ENCODE peak calls at places on chromosomes 2 and 18, in ten cellular contexts. I, V, P, H, D, E, U, Z, B and S are unnamed samples.

GRCh38 chr18:68114989-68115388 is 598.5 kb upstream of the DSEL start:
- DNase-seq in I (no peak), V (no peak), P (no peak), H (no peak), D (no peak), E (no peak), U (no peak), Z (no peak), B (no peak), S (no peak)

GRCh38 chr2:205706769-205707375 is 24.6 kb downstream of the NRP2 start:
- DNase-seq in I (no peak), V (peak), P (no peak), H (no peak), D (peak), E (peak), U (peak), Z (peak), B (peak), S (peak)

GRCh38 chr18:55405655-55406373 is 182.2 kb downstream of the TCF4 start:
- DNase-seq in I (peak), V (peak), P (peak), H (peak), D (peak), E (peak), U (peak), Z (peak), B (peak), S (peak)

GRCh38 chr2:158507141-158507540 is 50.4 kb downstream of the PKP4 start:
- DNase-seq in I (no peak), V (peak), P (no peak), H (no peak), D (no peak), E (no peak), U (no peak), Z (no peak), B (no peak), S (no peak)

GRCh38 chr2:190781604-190782198 is 98.9 kb upstream of the GLS start:
- DNase-seq in I (peak), V (peak), P (peak), H (peak), D (peak), E (peak), U (peak), Z (peak), B (no peak), S (peak)

GRCh38 chr2:63792523-63792922 is 49.2 kb upstream of the UGP2 start:
- DNase-seq in I (no peak), V (peak), P (no peak), H (no peak), D (peak), E (peak), U (peak), Z (peak), B (no peak), S (peak)

GRCh38 chr2:56613917-56614316 is 430.1 kb downstream of the CCDC85A start:
- DNase-seq in I (no peak), V (no peak), P (no peak), H (no peak), D (peak), E (no peak), U (no peak), Z (peak), B (no peak), S (peak)

GRCh38 chr2:54402350-54402749 is 53.8 kb upstream of the SPTBN1 start:
- DNase-seq in I (no peak), V (no peak), P (peak), H (peak), D (peak), E (peak), U (no peak), Z (peak), B (peak), S (peak)

GRCh38 chr2:52269696-52270485 is 1238.0 kb upstream of the NRXN1 start:
- DNase-seq in I (no peak), V (no peak), P (no peak), H (no peak), D (peak), E (peak), U (no peak), Z (peak), B (no peak), S (peak)

GRCh38 chr2:101751875-101752619 is 54.5 kb downstream of the MAP4K4 start:
- DNase-seq in I (no peak), V (no peak), P (no peak), H (no peak), D (no peak), E (no peak), U (no peak), Z (no peak), B (no peak), S (no peak)

GRCh38 chr18:61503688-61504087 is 170.5 kb downstream of the CDH20 start:
- DNase-seq in I (no peak), V (peak), P (no peak), H (no peak), D (peak), E (peak), U (peak), Z (peak), B (no peak), S (peak)

GRCh38 chr2:152500777-152501176 is 165.8 kb downstream of the FMNL2 start:
- DNase-seq in I (no peak), V (no peak), P (no peak), H (no peak), D (no peak), E (no peak), U (no peak), Z (no peak), B (no peak), S (no peak)

GRCh38 chr2:85850451-85850850 is 38.3 kb downstream of the ST3GAL5 start:
- DNase-seq in I (no peak), V (no peak), P (no peak), H (no peak), D (no peak), E (no peak), U (no peak), Z (no peak), B (no peak), S (no peak)

GRCh38 chr18:1559563-1559962 is 654.9 kb downstream of the ADCYAP1 start:
- DNase-seq in I (no peak), V (no peak), P (no peak), H (no peak), D (peak), E (no peak), U (no peak), Z (no peak), B (no peak), S (no peak)

GRCh38 chr18:64294967-64295366 is 146.1 kb upstream of the LINC00305 start:
- DNase-seq in I (no peak), V (no peak), P (no peak), H (no peak), D (no peak), E (no peak), U (no peak), Z (no peak), B (no peak), S (no peak)

GRCh38 chr2:10720983-10721343 is 467 bp upstream of the ATP6V1C2 start:
- DNase-seq in I (no peak), V (no peak), P (no peak), H (no peak), D (no peak), E (no peak), U (no peak), Z (no peak), B (no peak), S (no peak)

GRCh38 chr18:74631242-74632087 is 33.8 kb downstream of the ZNF407 start:
- DNase-seq in I (no peak), V (peak), P (no peak), H (no peak), D (peak), E (peak), U (peak), Z (peak), B (no peak), S (peak)

GRCh38 chr2:10901565-10901964 is 10.2 kb upstream of the KCNF1 start:
- DNase-seq in I (no peak), V (no peak), P (no peak), H (no peak), D (no peak), E (no peak), U (no peak), Z (no peak), B (no peak), S (no peak)

GRCh38 chr2:201175971-201176570 is 6.9 kb upstream of the CASP10 start:
- DNase-seq in I (no peak), V (no peak), P (peak), H (no peak), D (no peak), E (no peak), U (no peak), Z (no peak), B (no peak), S (no peak)

GRCh38 chr2:575030-575727 is 102.0 kb downstream of the TMEM18 start:
- DNase-seq in I (no peak), V (no peak), P (no peak), H (no peak), D (no peak), E (no peak), U (no peak), Z (no peak), B (no peak), S (no peak)

GRCh38 chr2:15506231-15506819 is 54.8 kb downstream of the NBAS start:
- DNase-seq in I (no peak), V (peak), P (no peak), H (no peak), D (no peak), E (peak), U (no peak), Z (peak), B (no peak), S (peak)

DNA sequence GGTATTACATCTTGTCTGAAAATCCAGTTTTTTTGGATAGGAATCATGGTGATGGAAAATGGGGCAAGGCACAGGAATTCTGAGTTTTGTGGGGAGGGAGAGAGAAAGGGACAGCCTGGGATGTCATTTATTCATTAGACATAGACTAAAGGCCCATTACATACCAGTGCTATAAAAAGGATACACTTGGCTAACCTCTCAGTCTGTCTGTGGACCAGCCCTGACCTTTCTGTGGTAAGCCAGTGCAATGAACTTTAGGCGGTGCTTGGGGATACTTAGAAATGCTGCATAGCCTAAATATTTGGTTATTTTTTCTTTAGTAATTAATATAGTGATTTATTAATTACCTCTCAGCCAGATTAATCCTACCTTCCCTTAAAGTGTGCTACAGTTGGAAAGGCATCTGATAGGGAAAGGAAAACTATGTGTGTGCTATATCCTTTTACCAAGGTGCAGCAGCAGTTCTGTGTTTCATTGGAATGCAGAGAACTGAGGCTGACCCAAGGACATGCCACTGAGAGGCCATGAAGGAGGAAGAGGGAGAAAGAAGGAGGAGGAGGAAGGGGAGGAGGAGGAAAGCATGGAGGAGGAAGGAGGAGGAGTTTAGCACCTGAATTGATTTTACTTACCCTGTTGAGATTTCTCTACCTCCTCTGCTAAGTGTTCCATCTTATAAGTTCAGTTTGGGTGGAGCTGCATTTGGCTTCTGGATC is 37.5 kb downstream of the KCNS3 start:
- DNase-seq in I (no peak), V (no peak), P (no peak), H (no peak), D (no peak), E (no peak), U (no peak), Z (no peak), B (no peak), S (no peak)
- H3K4me3 ChIP-seq in I (no peak), V (no peak), P (no peak), H (no peak), D (no peak), E (no peak), U (no peak), Z (no peak), B (no peak), S (no peak)

DNA sequence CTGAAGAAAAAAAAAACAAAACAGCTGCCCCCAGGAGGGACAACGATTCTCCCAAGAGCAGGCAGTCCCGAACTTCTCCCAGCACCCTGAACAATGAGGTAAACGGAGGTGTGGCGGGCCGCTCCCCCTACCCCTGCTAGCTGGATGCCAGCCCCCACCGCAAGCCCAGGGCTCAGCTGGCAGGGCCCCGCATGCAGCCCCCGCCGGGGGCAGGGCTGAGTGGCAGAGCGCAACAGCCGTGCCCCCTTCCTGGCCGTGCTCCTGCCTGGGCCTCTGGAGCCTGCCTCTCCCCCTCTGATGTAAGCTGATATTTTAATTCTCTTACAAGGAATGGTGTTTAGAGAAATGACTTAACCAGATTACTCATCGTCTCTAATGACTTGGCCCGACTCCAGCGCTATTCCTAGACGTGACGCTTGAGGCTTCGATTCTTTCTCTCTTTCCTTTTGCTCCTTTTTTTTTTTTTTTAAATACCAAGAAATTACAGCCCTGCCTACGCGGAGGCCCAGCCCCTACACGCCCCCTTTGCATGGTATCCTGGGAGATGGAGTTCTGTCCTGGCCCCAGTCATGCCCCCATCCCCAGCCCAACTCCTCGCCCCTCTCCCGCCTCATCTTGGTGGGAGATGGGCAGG is 4.6 kb upstream of the ARID5A start:
- DNase-seq in I (peak), V (peak), P (peak), H (peak), D (peak), E (peak), U (peak), Z (peak), B (peak), S (peak)
- H3K4me3 ChIP-seq in I (peak), V (peak), P (no peak), H (no peak), D (peak), E (peak), U (peak), Z (peak), B (peak), S (peak)

GRCh38 chr2:163737563-163737962 is 1.8 kb upstream of the FIGN start:
- DNase-seq in I (no peak), V (no peak), P (no peak), H (no peak), D (no peak), E (no peak), U (no peak), Z (no peak), B (no peak), S (no peak)

GRCh38 chr2:163736433-163737168 is 793 bp upstream of the FIGN start:
- DNase-seq in I (peak), V (no peak), P (peak), H (peak), D (peak), E (peak), U (peak), Z (peak), B (peak), S (peak)

GRCh38 chr2:163735692-163736432 is at the start of gene FIGN:
- DNase-seq in I (peak), V (peak), P (peak), H (peak), D (peak), E (peak), U (peak), Z (peak), B (peak), S (peak)

GRCh38 chr2:163734911-163735691 is 707 bp downstream of the FIGN start:
- DNase-seq in I (peak), V (peak), P (no peak), H (no peak), D (peak), E (peak), U (peak), Z (peak), B (no peak), S (peak)

DNA sequence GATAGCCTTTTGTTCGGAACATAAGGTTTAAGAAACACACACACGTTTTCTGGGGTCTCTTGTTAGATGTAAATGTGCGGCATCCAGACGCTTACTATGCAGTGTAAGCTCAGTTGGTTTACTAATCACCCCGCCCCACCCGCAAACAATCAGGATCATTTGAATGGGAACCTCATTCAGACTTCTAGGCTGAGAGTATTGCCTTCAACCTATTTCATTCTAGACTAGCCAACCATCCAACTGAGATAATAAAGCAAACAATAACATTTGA is 1.3 kb upstream of the FIGN start:
- DNase-seq in I (no peak), V (no peak), P (no peak), H (no peak), D (no peak), E (no peak), U (no peak), Z (no peak), B (no peak), S (no peak)
- H3K4me3 ChIP-seq in I (peak), V (no peak), P (peak), H (no peak), D (peak), E (peak), U (peak), Z (peak), B (no peak), S (no peak)

DNA sequence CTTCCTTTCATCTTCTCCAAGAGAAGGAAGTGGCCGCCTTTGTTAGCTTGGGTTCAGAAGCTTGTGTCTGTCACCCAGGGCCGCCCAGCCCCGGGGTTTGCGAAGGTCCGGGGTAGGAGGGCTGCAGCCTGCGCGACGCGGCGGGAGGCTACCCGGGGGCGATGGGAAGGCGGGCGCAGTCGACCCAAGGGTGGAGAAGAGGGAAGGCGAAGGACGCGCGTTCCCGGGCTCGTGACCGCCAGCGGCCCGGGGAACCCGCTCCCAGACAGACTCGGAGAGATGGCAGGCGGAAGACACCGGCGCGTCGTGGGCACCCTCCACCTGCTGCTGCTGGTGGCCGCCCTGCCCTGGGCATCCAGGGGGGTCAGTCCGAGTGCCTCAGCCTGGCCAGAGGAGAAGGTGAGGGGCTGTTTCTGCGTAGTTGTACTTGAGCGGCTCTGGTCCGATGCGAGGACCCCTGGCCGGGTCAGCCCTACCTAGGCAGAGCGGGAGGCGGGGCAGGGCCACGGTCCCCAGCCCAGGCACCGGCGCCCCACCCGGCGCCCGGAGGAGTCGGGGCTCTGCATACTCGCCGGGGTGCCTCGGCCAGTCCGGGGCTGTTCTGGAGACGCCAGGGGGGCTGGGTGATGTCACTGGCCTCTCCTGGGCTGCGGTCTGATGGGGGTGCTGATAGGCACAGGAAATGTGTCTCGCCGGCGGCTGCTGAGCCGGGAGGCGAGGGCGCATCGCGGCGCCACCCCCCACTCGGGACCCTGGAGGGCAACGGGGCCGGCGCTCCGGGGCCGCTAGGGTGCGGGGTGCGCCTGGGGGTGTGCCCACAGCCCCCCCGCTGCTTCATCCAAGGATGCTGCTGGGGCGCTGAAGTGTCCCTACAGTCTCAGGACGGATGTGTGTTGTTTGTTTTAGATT is at the start of gene QPCT:
- DNase-seq in I (peak), V (peak), P (peak), H (peak), D (peak), E (peak), U (peak), Z (no peak), B (peak), S (peak)
- H3K4me3 ChIP-seq in I (peak), V (peak), P (peak), H (peak), D (peak), E (peak), U (peak), Z (peak), B (peak), S (peak)

DNA sequence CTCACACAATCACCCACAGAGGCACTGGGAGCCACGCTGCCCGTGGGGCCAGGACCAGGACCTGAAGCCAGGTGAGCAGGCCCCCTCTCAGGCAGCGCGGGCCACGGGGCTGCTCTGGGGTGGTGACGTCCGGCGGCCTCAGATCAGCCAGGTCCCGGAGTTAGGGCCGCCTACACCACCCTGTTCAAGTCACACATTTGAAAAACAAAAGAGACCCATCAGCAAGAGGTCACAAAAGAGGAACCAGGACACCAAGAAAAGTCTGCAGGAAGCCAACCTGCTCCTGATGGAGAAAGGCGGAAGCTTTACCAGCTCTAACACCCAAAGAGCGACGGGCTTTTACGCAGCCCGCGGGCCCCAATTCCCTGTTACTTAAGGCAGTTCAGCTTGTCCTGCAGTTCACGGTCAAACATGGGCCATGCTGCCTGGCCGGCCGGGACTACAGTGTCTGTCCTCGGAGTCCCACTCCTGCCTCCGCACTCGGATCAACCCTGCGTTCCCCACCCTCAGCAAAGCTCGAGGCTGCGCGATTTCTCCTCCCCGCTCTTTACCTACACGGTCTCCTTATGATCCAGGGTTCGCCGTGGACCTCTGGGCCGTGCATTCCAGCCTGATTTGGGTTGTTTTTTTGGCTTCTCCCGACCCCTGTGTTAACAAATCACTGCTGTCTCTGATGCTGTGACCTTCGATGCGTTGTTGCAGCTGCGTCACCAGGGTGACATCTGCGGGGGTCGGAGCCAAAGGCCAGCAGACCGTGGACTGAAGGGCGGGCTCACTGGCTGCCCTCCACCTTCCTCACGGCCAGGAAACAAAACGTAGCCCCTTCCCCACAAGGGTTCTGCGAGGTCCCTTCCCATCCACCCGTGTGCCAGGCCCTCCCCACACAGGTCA is 31.0 kb downstream of the SNORC start:
- DNase-seq in I (no peak), V (no peak), P (no peak), H (no peak), D (no peak), E (no peak), U (no peak), Z (no peak), B (no peak), S (no peak)
- H3K4me3 ChIP-seq in I (no peak), V (no peak), P (no peak), H (no peak), D (no peak), E (no peak), U (no peak), Z (no peak), B (no peak), S (no peak)